ENCODE peak calls at places on chromosome 16, in five cellular contexts. I, M, V, U and W are unnamed samples. For H3K36me3, the result is how much of the 10 kb centered on the place peaks cover.

GRCh38 chr16:68802190-68802589 is 41.1 kb upstream of the TANGO6 start:
- DNase-seq in I (no peak), M (no peak), V (no peak), U (no peak), W (no peak)

GRCh38 chr16:23949630-23950290 is 114.0 kb downstream of the PRKCB start:
- DNase-seq in I (peak), M (no peak), V (no peak), U (no peak), W (no peak)

GRCh38 chr16:72876981-72877373 is 171.0 kb downstream of the ZFHX3 start:
- DNase-seq in I (no peak), M (no peak), V (no peak), U (no peak), W (no peak)

GRCh38 chr16:29702307-29702706 is 23.3 kb downstream of the QPRT start:
- DNase-seq in I (no peak), M (no peak), V (no peak), U (no peak), W (no peak)

GRCh38 chr16:3957344-3957980 is 76.9 kb upstream of the CREBBP start:
- DNase-seq in I (no peak), M (no peak), V (no peak), U (no peak), W (no peak)

GRCh38 chr16:50828164-50828702 is 86.3 kb downstream of the CYLD start:
- DNase-seq in I (no peak), M (no peak), V (no peak), U (no peak), W (no peak)

GRCh38 chr16:4214215-4214621 is 27.7 kb downstream of the SRL start:
- DNase-seq in I (peak), M (peak), V (no peak), U (peak), W (no peak)

GRCh38 chr16:65739518-65739917 is 617.7 kb upstream of the CDH11 start:
- DNase-seq in I (no peak), M (no peak), V (no peak), U (no peak), W (no peak)

GRCh38 chr16:57988929-57989328 is 11.5 kb downstream of the ZNF319 start:
- DNase-seq in I (no peak), M (no peak), V (no peak), U (no peak), W (no peak)

GRCh38 chr16:4115209-4115940 is 867 bp downstream of the ADCY9 start:
- DNase-seq in I (peak), M (no peak), V (no peak), U (peak), W (no peak)

GRCh38 chr16:16890964-16891363 is 512.0 kb downstream of the NPIPA7 start:
- DNase-seq in I (no peak), M (peak), V (no peak), U (no peak), W (no peak)

GRCh38 chr16:16027728-16028310 is 78.4 kb downstream of the ABCC1 start:
- DNase-seq in I (no peak), M (no peak), V (no peak), U (no peak), W (no peak)

GRCh38 chr16:26051078-26051477 is 359.3 kb downstream of the HS3ST4 start:
- DNase-seq in I (no peak), M (no peak), V (no peak), U (no peak), W (no peak)

GRCh38 chr16:28293589-28293935 is 1.2 kb downstream of the SBK1 start:
- DNase-seq in I (no peak), M (no peak), V (no peak), U (no peak), W (no peak)

GRCh38 chr16:66416136-66416535 is 11.0 kb upstream of the BEAN1 start:
- DNase-seq in I (no peak), M (no peak), V (no peak), U (no peak), W (no peak)

GRCh38 chr16:17375388-17376304 is 95.1 kb downstream of the XYLT1 start:
- DNase-seq in I (no peak), M (no peak), V (no peak), U (no peak), W (no peak)

GRCh38 chr16:2102471-2102870 is 33.2 kb downstream of the PKD1 start:
- DNase-seq in I (no peak), M (no peak), V (no peak), U (no peak), W (no peak)

GRCh38 chr16:78303946-78304345 is 204.5 kb downstream of the WWOX start:
- DNase-seq in I (no peak), M (no peak), V (peak), U (peak), W (no peak)

GRCh38 chr16:87040169-87041117 is 276.7 kb downstream of the C16orf95 start:
- DNase-seq in I (no peak), M (no peak), V (no peak), U (no peak), W (no peak)

GRCh38 chr16:24635900-24636610 is 93.4 kb upstream of the TNRC6A start:
- DNase-seq in I (peak), M (no peak), V (peak), U (peak), W (peak)

GRCh38 chr16:53061701-53062159 is 6.9 kb downstream of the CHD9 start:
- DNase-seq in I (peak), M (no peak), V (no peak), U (no peak), W (no peak)

GRCh38 chr16:86595983-86596605 is 17.7 kb downstream of the FOXL1 start:
- DNase-seq in I (no peak), M (no peak), V (no peak), U (no peak), W (no peak)

GRCh38 chr16:86306046-86306644 is 204.2 kb upstream of the FOXF1 start:
- DNase-seq in I (no peak), M (no peak), V (no peak), U (no peak), W (no peak)

GRCh38 chr16:72501739-72502653 is 330.0 kb upstream of the PMFBP1 start:
- DNase-seq in I (peak), M (peak), V (peak), U (no peak), W (peak)

GRCh38 chr16:3026003-3026378 is 2.2 kb downstream of the THOC6 start:
- DNase-seq in I (no peak), M (no peak), V (no peak), U (no peak), W (no peak)

GRCh38 chr16:10130482-10130996 is 51.7 kb downstream of the GRIN2A start:
- DNase-seq in I (no peak), M (no peak), V (no peak), U (no peak), W (no peak)

GRCh38 chr16:56625943-56626654 is 518 bp downstream of the MT1E start:
- DNase-seq in I (peak), M (no peak), V (peak), U (peak), W (no peak)

GRCh38 chr16:89146211-89147005 is 25.1 kb upstream of the CDH15 start:
- DNase-seq in I (peak), M (no peak), V (no peak), U (no peak), W (no peak)

GRCh38 chr16:89020068-89020924 is 43.3 kb upstream of the CBFA2T3 start:
- DNase-seq in I (peak), M (no peak), V (no peak), U (no peak), W (no peak)

GRCh38 chr16:50400967-50401348 is 32.2 kb upstream of the BRD7 start:
- DNase-seq in I (no peak), M (no peak), V (no peak), U (no peak), W (no peak)

GRCh38 chr16:31131841-31132271 is 3.7 kb downstream of the PRSS8 start:
- DNase-seq in I (no peak), M (no peak), V (no peak), U (no peak), W (no peak)

GRCh38 chr16:11587643-11588247 is 1.0 kb upstream of the LITAF start:
- DNase-seq in I (no peak), M (no peak), V (no peak), U (no peak), W (no peak)
- H3K4me3 ChIP-seq in I (peak), M (peak), V (peak), U (peak), W (no peak)

DNA sequence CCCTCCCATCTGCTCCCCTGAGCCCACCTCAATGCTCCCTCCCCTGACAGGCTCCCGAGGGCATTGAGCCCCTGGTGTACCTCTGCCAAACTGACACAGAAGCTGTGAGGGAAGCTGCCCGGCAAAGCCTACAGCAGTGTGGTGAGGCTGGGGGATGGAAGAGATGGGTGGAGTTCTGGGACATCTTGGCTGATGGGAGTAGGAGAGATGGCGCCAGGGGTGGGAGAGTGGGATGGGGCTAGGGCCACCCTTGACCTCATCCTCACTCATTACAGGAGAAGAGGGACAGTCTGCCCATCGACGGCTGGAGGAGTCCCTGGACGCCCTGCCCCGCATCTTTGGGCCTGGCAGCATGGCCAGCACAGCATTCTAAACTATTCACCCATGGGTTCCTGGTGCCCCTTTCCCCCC is 16.2 kb upstream of the CTCF start:
- DNase-seq in I (no peak), M (no peak), V (no peak), U (no peak), W (no peak)
- H3K36me3 ChIP-seq in I (under half), M (under half), V (under half), U (under half), W (under half)

GRCh38 chr16:273547-274421 is 2.0 kb downstream of the RGS11 start:
- DNase-seq in I (no peak), M (no peak), V (no peak), U (no peak), W (no peak)
- H3K4me3 ChIP-seq in I (no peak), M (no peak), V (no peak), U (no peak), W (no peak)

GRCh38 chr16:732332-732731 is 5.4 kb downstream of the HAGHL start:
- DNase-seq in I (no peak), M (no peak), V (no peak), U (no peak), W (no peak)
- H3K36me3 ChIP-seq in I (under half), M (under half), V (under half), U (under half), W (under half)